ENCODE peak calls at places on chromosomes 13 and 19, in four cellular contexts. J, S, O and I are unnamed samples. For H3K4me1, the result is how much of the 10 kb centered on the place peaks cover.

GRCh38 chr13:113647351-113648217 is 10.4 kb downstream of the ATP4B start:
- DNase-seq in J (no peak), S (peak), O (no peak), I (no peak)

GRCh38 chr13:94886191-94886590 is 173.8 kb upstream of the SOX21 start:
- DNase-seq in J (no peak), S (no peak), O (no peak), I (no peak)

GRCh38 chr13:43787998-43788397 is 1.2 kb upstream of the ENOX1 start:
- DNase-seq in J (no peak), S (peak), O (no peak), I (peak)

GRCh38 chr13:77853701-77854100 is 64.9 kb downstream of the EDNRB start:
- DNase-seq in J (no peak), S (no peak), O (peak), I (no peak)

GRCh38 chr13:73035660-73036059 is 23.1 kb upstream of the KLF5 start:
- DNase-seq in J (no peak), S (no peak), O (no peak), I (no peak)

GRCh38 chr13:28865951-28866350 is 45.8 kb downstream of the MTUS2 start:
- DNase-seq in J (no peak), S (no peak), O (no peak), I (no peak)

GRCh38 chr13:98267080-98267912 is 90.2 kb upstream of the RNF113B start:
- DNase-seq in J (no peak), S (no peak), O (no peak), I (no peak)

GRCh38 chr13:92739306-92739818 is 487.2 kb upstream of the GPC6 start:
- DNase-seq in J (no peak), S (no peak), O (no peak), I (no peak)

GRCh38 chr19:35011091-35011689 is 11.1 kb downstream of the GRAMD1A start:
- DNase-seq in J (no peak), S (no peak), O (no peak), I (no peak)

DNA sequence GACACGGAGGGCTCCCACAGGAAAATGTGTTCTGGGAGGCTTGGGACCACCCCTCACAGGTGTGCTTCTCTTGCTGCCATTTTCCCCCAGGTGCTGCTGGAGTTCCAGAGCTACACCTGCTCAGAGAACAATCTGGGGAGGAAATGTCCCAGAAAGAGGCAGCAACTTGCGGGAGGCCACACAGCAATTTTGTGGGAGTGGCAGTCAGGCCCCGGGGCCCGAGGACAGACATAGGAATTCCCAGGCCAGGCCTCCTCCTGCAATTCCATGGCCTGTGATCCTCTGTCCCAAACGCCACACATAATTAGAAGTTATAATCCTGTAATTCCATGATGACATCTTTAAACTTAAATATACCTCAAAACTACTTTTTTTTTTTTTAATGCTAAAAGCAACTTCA is 1.8 kb downstream of the RHPN2 start:
- DNase-seq in J (no peak), S (no peak), O (no peak), I (no peak)
- H3K4me1 ChIP-seq in J (under half), S (under half), O (under half), I (under half)

GRCh38 chr19:30752876-30753275 is 380.7 kb downstream of the ZNF536 start:
- DNase-seq in J (no peak), S (no peak), O (no peak), I (no peak)

GRCh38 chr19:30755581-30755980 is 383.4 kb downstream of the ZNF536 start:
- DNase-seq in J (no peak), S (no peak), O (no peak), I (no peak)

GRCh38 chr19:30754162-30754561 is 382.0 kb downstream of the ZNF536 start:
- DNase-seq in J (no peak), S (no peak), O (no peak), I (no peak)

GRCh38 chr19:30752201-30752600 is 380.0 kb downstream of the ZNF536 start:
- DNase-seq in J (no peak), S (no peak), O (no peak), I (no peak)

GRCh38 chr19:30757836-30758617 is 385.8 kb downstream of the ZNF536 start:
- DNase-seq in J (no peak), S (no peak), O (no peak), I (no peak)
- H3K4me1 ChIP-seq in J (under half), S (under half), O (under half), I (under half)

GRCh38 chr19:45883586-45883880 is 2.4 kb downstream of the IRF2BP1 start:
- DNase-seq in J (no peak), S (no peak), O (no peak), I (no peak)

GRCh38 chr19:45886427-45887310 is 728 bp upstream of the IRF2BP1 start:
- DNase-seq in J (peak), S (peak), O (peak), I (peak)

GRCh38 chr19:45885556-45886426 is at the start of gene IRF2BP1:
- DNase-seq in J (peak), S (peak), O (no peak), I (peak)

GRCh38 chr19:45883881-45884681 is 1.9 kb downstream of the IRF2BP1 start:
- DNase-seq in J (no peak), S (peak), O (no peak), I (no peak)

DNA sequence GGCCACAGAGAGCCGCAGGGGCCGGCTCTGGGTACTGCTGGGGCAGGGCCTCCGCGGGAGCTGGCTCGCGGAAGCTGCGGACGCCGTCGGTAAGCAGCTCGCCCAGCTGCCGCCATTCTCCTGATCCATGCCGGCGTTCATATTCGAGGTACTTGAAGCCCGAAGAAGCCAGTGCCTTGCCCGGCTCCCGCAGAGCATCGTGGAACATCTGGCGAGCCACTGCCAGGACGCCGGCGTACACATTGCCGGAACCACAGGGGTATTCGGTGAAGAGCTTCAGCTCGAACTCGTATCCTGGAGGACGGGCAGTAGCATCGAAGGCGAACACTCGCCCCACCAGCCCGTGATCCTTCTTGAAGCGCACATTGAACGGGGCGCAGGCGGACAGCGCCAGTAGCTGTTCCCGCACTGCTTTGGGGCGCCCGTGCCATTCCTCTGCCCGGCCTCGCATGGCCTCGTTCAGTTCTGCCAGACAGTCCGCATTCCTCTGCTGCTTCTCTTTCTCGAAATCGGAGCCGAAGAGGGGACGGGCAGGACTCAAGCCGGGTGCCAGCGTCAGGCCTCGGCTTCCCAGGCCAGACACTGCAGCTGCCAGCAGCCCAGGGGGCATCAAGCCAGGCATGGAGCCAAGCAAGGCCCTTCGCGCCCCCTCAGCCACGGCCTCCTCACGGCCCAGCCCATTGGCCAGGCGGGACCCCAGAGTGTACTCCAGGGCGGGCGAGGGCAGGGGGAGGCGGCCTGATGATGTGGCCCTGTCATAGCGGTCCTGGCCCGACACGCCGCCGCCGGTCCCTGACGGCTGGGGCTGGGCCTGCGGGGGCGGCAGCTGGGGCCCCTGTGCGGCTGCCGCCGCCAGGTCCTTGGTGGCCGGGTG is 1.0 kb downstream of the IRF2BP1 start:
- DNase-seq in J (no peak), S (peak), O (no peak), I (peak)
- H3K4me1 ChIP-seq in J (under half), S (under half), O (under half), I (under half)

GRCh38 chr19:11087870-11088507 is 1.3 kb upstream of the LDLR start:
- DNase-seq in J (no peak), S (no peak), O (no peak), I (no peak)
- H3K4me1 ChIP-seq in J (under half), S (under half), O (under half), I (under half)

GRCh38 chr19:38274734-38275133 is 10.4 kb downstream of the SPINT2 start:
- DNase-seq in J (no peak), S (no peak), O (no peak), I (peak)
- H3K4me1 ChIP-seq in J (under half), S (under half), O (under half), I (under half)

GRCh38 chr19:6064703-6065073 is 45.6 kb downstream of the RFX2 start:
- DNase-seq in J (no peak), S (no peak), O (no peak), I (no peak)
- H3K4me1 ChIP-seq in J (under half), S (under half), O (under half), I (under half)

GRCh38 chr19:5969476-5969875 is 8.5 kb downstream of the RANBP3 start:
- DNase-seq in J (no peak), S (no peak), O (no peak), I (no peak)
- H3K4me1 ChIP-seq in J (half or more), S (under half), O (under half), I (under half)

GRCh38 chr19:39007096-39007495 is 25.3 kb downstream of the FBXO27 start:
- DNase-seq in J (no peak), S (no peak), O (no peak), I (no peak)
- H3K4me1 ChIP-seq in J (under half), S (under half), O (under half), I (under half)

GRCh38 chr19:1466461-1467227 is 12.4 kb downstream of the C19orf25 start:
- DNase-seq in J (no peak), S (no peak), O (no peak), I (peak)

GRCh38 chr19:1467512-1468273 is 11.3 kb downstream of the C19orf25 start:
- DNase-seq in J (no peak), S (no peak), O (no peak), I (no peak)

GRCh38 chr19:1465191-1466016 is 13.6 kb downstream of the C19orf25 start:
- DNase-seq in J (peak), S (no peak), O (no peak), I (no peak)

GRCh38 chr19:1467228-1467511 is 11.8 kb downstream of the C19orf25 start:
- DNase-seq in J (no peak), S (no peak), O (no peak), I (no peak)

DNA sequence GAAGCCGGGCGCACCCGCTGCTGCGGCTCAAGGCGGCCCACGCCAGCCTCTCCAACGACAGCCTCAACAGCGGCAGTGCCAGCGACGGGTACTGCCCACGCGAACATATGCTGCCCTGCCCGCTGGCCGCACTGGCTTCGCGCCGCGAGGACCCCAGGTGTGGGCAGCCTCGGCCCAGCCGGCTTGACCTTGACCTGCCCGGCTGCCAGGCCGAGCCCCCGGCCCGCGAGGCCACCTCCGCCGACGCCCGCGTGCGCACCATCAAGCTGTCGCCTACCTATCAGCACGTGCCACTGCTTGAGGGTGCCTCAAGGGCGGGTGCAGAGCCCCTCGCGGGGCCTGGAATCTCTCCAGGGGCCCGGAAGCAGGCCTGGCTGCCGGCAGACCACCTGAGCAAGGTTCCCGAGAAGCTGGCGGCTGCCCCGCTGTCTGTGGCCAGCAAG is 13.0 kb downstream of the C19orf25 start:
- DNase-seq in J (no peak), S (no peak), O (no peak), I (no peak)
- H3K4me1 ChIP-seq in J (under half), S (under half), O (under half), I (under half)

GRCh38 chr19:30066781-30067759 is 125.0 kb downstream of the URI1 start:
- DNase-seq in J (no peak), S (peak), O (no peak), I (no peak)
- H3K4me1 ChIP-seq in J (under half), S (under half), O (under half), I (under half)